ENCODE peak calls at places on chromosomes 5 and 9, in four cellular contexts. E, C, J and P are unnamed samples. For H3K4me1, the result is how much of the 10 kb centered on the place peaks cover.

GRCh38 chr5:178561746-178562264 is 28.4 kb downstream of the COL23A1 start:
- DNase-seq in C (no peak), J (no peak), E (no peak), P (no peak)

GRCh38 chr5:100872409-100873190 is 30.5 kb downstream of the ST8SIA4 start:
- DNase-seq in E (no peak), C (no peak), J (no peak), P (no peak)

GRCh38 chr5:58183078-58183885 is 276.6 kb downstream of the PLK2 start:
- DNase-seq in E (no peak), C (no peak), J (no peak), P (no peak)

GRCh38 chr9:86902606-86903460 is 44.5 kb downstream of the GAS1 start:
- DNase-seq in E (no peak), J (no peak), C (no peak), P (no peak)

GRCh38 chr5:64680289-64680688 is 10.0 kb upstream of the SHISAL2B start:
- DNase-seq in E (no peak), C (no peak), J (no peak), P (no peak)

GRCh38 chr9:133252301-133252776 is 22.7 kb downstream of the ABO start:
- DNase-seq in E (no peak), C (no peak), J (peak), P (no peak)

GRCh38 chr9:109793196-109793595 is 13.2 kb downstream of the PALM2AKAP2 start:
- DNase-seq in C (no peak), E (peak), J (no peak), P (peak)

GRCh38 chr9:68844623-68845612 is 139.9 kb downstream of the PIP5K1B start:
- DNase-seq in C (no peak), E (peak), J (peak), P (no peak)

GRCh38 chr9:136471802-136472487 is 10.9 kb downstream of the SEC16A start:
- DNase-seq in J (no peak), E (no peak), C (no peak), P (no peak)

GRCh38 chr5:178555771-178556211 is 34.4 kb downstream of the COL23A1 start:
- DNase-seq in C (no peak), J (no peak), E (no peak), P (no peak)

GRCh38 chr5:4080370-4080769 is 484.7 kb downstream of the IRX1 start:
- DNase-seq in J (no peak), C (no peak), E (no peak), P (no peak)

GRCh38 chr9:32500768-32501167 is 25.2 kb downstream of the RIGI start:
- DNase-seq in J (no peak), C (no peak), E (peak), P (no peak)

GRCh38 chr9:128304151-128304970 is 17.9 kb downstream of the TRUB2 start:
- DNase-seq in C (no peak), J (no peak), E (no peak), P (no peak)

GRCh38 chr9:112002131-112002846 is 105.7 kb downstream of the UGCG start:
- DNase-seq in J (no peak), C (no peak), E (no peak), P (no peak)
- H3K4me3 ChIP-seq in J (no peak), C (no peak), E (no peak), P (no peak)

GRCh38 chr5:78627766-78628165 is 20.8 kb downstream of the LHFPL2 start:
- DNase-seq in C (no peak), E (no peak), J (no peak), P (no peak)
- H3K4me1 ChIP-seq in C (under half), E (half or more), J (under half), P (under half)

DNA sequence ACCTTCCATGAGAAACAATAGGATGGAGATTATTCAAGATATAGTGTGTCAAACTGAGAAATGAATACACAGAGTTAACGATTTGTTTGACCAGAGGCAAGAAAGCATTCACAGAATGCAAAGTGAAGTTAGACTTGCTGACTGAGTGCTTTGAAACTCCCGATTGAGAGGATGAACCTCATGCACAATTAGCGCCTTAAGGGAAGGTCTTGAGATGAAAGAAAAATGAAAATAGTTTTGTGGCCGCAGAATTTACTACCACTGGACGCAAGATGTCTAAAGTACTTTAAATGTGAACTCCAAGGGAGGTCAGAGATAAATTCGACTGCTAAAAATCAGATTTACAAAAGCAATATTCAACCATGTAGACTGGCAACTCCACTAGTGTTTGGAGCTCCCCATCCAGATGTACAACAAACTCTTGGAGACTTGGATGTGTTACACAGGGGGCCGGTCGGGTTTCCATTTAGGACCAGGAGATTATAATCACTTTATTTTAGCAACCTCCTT is 707 bp upstream of the RIMOC1 start:
- DNase-seq in E (no peak), C (no peak), J (no peak), P (no peak)
- H3K27ac ChIP-seq in E (no peak), C (peak), J (no peak), P (peak)

GRCh38 chr5:77032635-77033034 is 2.4 kb downstream of the AGGF1 start:
- DNase-seq in E (no peak), J (no peak), C (no peak), P (no peak)
- H3K4me3 ChIP-seq in E (no peak), J (no peak), C (no peak), P (no peak)

DNA sequence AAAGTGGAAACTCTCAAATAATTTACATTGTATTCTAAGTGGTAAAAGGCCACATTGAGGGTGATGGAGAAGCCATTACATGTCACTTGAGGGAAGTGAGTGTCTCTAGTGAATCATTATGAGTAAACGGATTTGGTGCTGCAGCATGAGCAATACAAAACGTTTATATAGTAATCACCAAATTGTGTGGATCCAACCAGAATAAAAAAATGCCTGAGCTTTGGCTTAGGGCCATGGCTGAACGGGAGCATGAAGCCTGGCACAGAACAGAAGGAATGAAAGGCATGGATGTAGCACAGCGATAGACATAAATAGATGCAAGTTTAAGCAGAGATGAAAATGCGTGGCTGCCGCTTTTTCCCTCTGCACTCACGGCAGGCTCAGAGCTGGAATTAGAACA is 58.3 kb downstream of the PTTG1 start:
- DNase-seq in E (no peak), J (no peak), C (no peak), P (no peak)
- H3K4me1 ChIP-seq in E (under half), J (under half), C (under half), P (under half)

DNA sequence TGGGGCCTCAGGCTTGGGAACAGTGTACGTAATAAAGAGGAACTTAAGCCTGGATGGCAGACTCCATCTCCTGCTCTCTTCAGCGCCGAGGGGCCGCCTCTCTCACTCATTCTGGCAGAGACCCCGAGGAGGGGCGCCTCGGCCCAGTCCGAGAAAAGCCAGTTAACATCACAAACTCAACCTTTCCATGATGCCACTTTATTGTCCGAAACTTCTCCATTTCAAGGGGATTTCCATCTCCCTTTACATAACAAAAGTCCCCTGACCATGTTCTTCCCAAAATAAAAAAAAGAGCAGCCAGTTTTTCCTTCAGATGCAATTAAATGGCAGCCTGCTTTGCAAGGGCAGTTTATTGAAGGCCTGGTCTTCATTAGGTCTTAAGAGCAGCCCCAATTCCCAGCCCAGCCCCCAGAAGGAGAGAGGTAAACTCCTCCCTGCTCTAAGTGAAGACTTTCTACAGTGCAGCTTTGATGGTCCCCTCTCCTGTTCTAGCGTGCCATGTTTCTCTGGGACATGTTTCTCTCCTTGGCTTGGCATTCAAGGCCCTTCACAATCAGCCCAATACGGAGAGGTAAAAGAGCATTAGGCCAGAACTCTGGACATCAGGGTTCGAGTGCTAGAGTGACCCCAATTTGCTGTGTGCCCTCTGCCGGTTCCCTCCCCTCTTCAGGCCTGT is 19.5 kb upstream of the RAB14 start:
- DNase-seq in E (no peak), J (no peak), C (no peak), P (peak)
- H3K27ac ChIP-seq in E (no peak), J (no peak), C (no peak), P (no peak)

DNA sequence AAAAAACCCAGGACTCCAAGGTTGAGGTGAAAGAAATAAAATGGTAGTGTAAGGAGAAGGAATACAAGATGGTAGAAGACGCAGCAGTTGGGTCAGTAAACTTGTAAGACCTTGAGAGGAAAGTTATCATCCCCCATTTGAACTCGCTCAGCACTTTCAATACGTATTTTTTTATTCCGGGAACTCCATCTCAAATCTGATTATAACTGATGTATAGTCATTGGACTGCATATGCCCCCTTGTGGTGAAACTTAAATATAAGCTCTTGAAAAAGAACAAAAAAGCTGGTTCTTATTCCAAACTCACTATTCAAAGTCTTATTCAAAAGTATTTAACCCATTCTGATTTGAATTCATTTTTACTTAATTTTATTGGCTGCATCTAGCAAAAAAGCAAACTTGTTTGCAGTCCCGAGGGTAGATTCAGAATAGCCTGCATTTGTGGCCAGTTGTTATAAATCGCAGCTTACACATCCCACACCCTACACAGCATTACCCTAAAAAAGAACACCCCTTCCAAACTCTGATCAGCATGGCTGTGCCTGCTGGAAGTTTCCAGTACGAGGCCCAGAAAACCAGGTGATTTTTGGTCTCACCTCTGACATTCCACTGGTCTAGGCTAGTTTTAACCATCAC is 118.0 kb downstream of the ESM1 start:
- DNase-seq in E (peak), C (no peak), J (peak), P (no peak)
- H3K4me3 ChIP-seq in E (no peak), C (peak), J (no peak), P (peak)

GRCh38 chr5:134003064-134003956 is 1.5 kb downstream of the VDAC1 start:
- DNase-seq in E (no peak), J (no peak), C (no peak), P (no peak)

GRCh38 chr5:134000116-134000515 is 4.7 kb downstream of the VDAC1 start:
- DNase-seq in C (peak), E (no peak), J (no peak), P (no peak)

GRCh38 chr5:133998807-133999206 is 6.0 kb downstream of the VDAC1 start:
- DNase-seq in C (no peak), J (no peak), E (no peak), P (no peak)

GRCh38 chr5:134001938-134002731 is 2.6 kb downstream of the VDAC1 start:
- DNase-seq in C (no peak), E (no peak), J (no peak), P (no peak)

GRCh38 chr5:134000696-134001453 is 3.9 kb downstream of the VDAC1 start:
- DNase-seq in E (no peak), C (no peak), J (no peak), P (no peak)
- H3K4me1 ChIP-seq in E (half or more), C (half or more), J (under half), P (under half)

DNA sequence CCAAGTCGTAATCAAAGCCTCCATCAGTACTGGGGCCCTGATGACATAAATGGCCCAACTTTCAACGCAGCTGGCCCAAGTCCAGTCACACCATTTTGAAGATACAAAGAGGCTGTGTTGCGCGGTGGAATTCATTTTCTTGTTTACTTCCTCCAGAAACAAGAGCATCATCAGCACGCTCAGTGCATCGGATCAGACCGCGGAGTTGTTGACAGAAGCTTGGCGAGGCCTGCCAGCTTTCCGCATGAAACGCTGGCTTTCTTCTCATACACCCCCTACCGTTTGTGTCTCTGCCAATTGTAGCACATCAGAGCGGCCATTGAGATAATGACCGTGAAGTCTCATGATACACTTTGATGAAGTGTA is 101.7 kb upstream of the SPATA31D4 start:
- DNase-seq in E (no peak), C (peak), J (no peak), P (no peak)
- H3K27ac ChIP-seq in E (no peak), C (no peak), J (no peak), P (no peak)